ENCODE peak calls at places on chromosomes 11 and 22, in four cellular contexts. G, J, T and K are unnamed samples.

GRCh38 chr22:40007826-40008710 is 13.3 kb downstream of the FAM83F start:
- DNase-seq in G (no peak), J (no peak), T (no peak), K (no peak)

GRCh38 chr22:35622132-35622913 is 5.2 kb upstream of the MB start:
- DNase-seq in G (no peak), J (no peak), T (peak; percentile 82), K (no peak)

GRCh38 chr11:6742260-6742659 is 29.5 kb downstream of the OR2AG2 start:
- DNase-seq in G (no peak), J (no peak), T (no peak), K (no peak)

GRCh38 chr11:82975882-82976281 is 74.3 kb downstream of the DDIAS start:
- DNase-seq in G (no peak), J (no peak), T (no peak), K (no peak)

GRCh38 chr11:2441171-2441570 is 3.1 kb downstream of the TRPM5 start:
- DNase-seq in G (no peak), J (no peak), T (peak; percentile 54), K (no peak)

GRCh38 chr22:47837703-47838102 is 1075.3 kb downstream of the TBC1D22A start:
- DNase-seq in G (no peak), J (no peak), T (no peak), K (no peak)

GRCh38 chr11:112128483-112129121 is 35.3 kb downstream of the IL18 start:
- DNase-seq in G (no peak), J (no peak), T (no peak), K (peak; percentile 61)

GRCh38 chr11:13777341-13777985 is 109.0 kb downstream of the FAR1 start:
- DNase-seq in G (no peak), J (no peak), T (no peak), K (no peak)

GRCh38 chr22:37300551-37301017 is 18.3 kb downstream of the CYTH4 start:
- DNase-seq in G (no peak), J (no peak), T (no peak), K (no peak)

GRCh38 chr11:12258451-12258850 is 118.9 kb upstream of the PARVA start:
- DNase-seq in G (no peak), J (no peak), T (no peak), K (no peak)

GRCh38 chr11:128806496-128807261 is 60.4 kb downstream of the KCNJ1 start:
- DNase-seq in G (no peak), J (no peak), T (no peak), K (no peak)

GRCh38 chr11:118042126-118042525 is 34.8 kb upstream of the TMPRSS4 start:
- DNase-seq in G (no peak), J (no peak), T (no peak), K (no peak)

DNA sequence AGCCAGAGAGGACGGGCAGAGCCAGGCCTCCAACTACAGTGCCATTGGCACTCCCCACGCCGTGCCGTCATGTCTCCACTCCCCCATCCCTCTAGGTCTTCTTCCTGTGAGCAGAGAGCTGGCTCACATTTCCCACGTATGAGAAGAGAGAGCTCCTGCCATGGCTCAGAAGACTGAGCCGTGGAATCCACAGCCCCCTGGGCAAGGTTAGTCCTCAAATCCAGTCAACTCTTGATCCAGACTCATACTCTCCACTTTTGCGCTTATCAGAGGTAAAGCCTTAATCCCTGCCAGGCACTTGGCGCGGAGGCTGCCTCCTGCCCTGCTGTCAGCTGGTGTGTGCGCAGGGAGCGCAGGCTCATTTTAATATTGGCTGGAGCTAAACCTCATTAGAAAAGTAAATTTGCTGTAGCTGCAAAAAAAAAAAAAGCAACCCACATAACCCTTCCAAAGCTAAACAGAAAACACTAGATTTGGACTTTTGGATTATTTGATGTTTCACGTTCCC is 4.7 kb downstream of the B3GAT1 start:
- DNase-seq in G (no peak), J (no peak), T (no peak), K (no peak)
- H3K27ac ChIP-seq in G (no peak overlapping the region), J (peak overlapping the region; percentile 36), T (no peak overlapping the region), K (no peak overlapping the region)

GRCh38 chr11:95608093-95608492 is 181.5 kb downstream of the FAM76B start:
- DNase-seq in G (no peak), J (no peak), T (no peak), K (no peak)
- H3K27ac ChIP-seq in G (peak overlapping the region; percentile 53), J (no peak overlapping the region), T (no peak overlapping the region), K (no peak overlapping the region)

GRCh38 chr22:24290459-24290858 is 19.8 kb downstream of the SPECC1L start:
- DNase-seq in G (no peak), J (no peak), T (no peak), K (peak; percentile 16)
- H3K27ac ChIP-seq in G (no peak overlapping the region), J (no peak overlapping the region), T (no peak overlapping the region), K (peak overlapping the region; percentile 90)

DNA sequence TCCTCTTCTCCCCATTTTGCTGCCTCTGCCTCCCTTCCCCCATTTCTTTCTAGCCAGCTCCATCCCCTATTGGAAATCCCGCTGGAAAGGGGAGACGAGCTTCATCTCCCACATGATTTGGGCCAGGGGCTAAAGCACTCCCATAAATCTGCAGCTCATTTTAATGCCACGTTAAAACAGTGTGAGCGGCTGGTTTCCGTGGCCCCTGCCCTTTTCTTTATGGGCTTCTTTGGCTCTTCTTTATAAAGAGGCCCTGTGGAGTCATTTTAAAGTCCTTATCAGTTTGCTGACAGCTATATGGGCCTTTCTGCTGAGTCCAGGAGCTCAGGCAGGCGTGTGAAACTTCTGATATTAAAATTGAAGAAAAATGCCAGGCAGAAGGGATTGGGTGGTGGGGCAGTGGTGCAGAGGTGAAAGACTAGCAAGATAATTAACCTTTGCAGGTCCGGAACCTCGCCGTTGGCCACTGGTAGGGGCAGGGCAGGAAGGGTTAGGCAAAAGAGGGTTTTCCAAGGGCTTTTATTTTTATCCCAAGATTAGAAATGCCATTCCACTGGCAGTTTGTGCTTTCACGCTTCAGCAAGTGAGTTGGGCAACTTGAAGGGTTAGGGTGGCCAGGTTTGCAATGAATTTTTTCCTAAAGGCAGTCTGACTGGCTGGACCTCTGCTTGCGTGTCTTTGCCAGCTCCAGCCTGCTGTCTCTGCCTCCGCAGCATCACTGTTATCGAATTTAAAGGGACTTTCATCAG is 44.3 kb downstream of the EXT2 start:
- DNase-seq in G (no peak), J (no peak), T (no peak), K (no peak)
- H3K27ac ChIP-seq in G (no peak overlapping the region), J (no peak overlapping the region), T (no peak overlapping the region), K (no peak overlapping the region)

DNA sequence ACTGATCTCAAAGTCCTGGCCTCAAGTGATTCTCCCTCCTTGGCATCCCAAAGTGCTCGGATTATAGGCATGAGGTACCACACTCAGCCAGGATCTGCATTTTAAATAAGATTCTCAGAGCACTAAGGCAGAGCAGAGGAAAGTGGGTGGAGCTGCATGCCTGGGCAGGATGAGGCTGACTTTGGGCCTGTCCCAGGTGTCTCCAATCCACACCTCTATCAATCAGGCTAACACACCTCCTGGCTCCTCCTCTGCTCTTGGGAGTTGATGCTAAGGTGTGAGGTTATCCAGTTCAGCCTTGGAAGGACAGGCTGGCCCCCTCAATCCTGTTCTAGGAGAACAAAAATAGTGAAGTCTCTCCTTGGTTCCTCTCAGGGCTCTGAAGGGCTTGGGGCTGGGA is 30.2 kb upstream of the P2RY2 start:
- DNase-seq in G (no peak), J (no peak), T (no peak), K (no peak)
- H3K27ac ChIP-seq in G (no peak overlapping the region), J (no peak overlapping the region), T (no peak overlapping the region), K (no peak overlapping the region)

GRCh38 chr11:8805256-8805655 is 105.7 kb upstream of the AKIP1 start:
- DNase-seq in G (no peak), J (no peak), T (no peak), K (no peak)
- H3K27ac ChIP-seq in G (no peak overlapping the region), J (no peak overlapping the region), T (no peak overlapping the region), K (no peak overlapping the region)

GRCh38 chr11:26741036-26741435 is 19.2 kb upstream of the SLC5A12 start:
- DNase-seq in G (no peak), J (no peak), T (no peak), K (no peak)
- H3K27ac ChIP-seq in G (no peak overlapping the region), J (no peak overlapping the region), T (no peak overlapping the region), K (no peak overlapping the region)

GRCh38 chr22:43996981-43997265 is 27.2 kb upstream of the PARVB start:
- DNase-seq in G (no peak), J (no peak), T (no peak), K (no peak)

GRCh38 chr22:43996170-43996980 is 27.7 kb upstream of the PARVB start:
- DNase-seq in G (no peak), J (peak; percentile 10), T (no peak), K (no peak)

GRCh38 chr22:43994416-43994815 is 29.7 kb upstream of the PARVB start:
- DNase-seq in G (no peak), J (no peak), T (no peak), K (no peak)

GRCh38 chr22:43995057-43995685 is 28.9 kb upstream of the PARVB start:
- DNase-seq in G (no peak), J (no peak), T (no peak), K (no peak)

GRCh38 chr22:43995798-43996169 is 28.3 kb upstream of the PARVB start:
- DNase-seq in G (no peak), J (no peak), T (no peak), K (no peak)
- H3K27ac ChIP-seq in G (no peak overlapping the region), J (no peak overlapping the region), T (no peak overlapping the region), K (no peak overlapping the region)

GRCh38 chr11:65611028-65611757 is 2.8 kb downstream of the MAP3K11 start:
- DNase-seq in G (no peak), J (peak; percentile 68), T (peak; percentile 62), K (no peak)

GRCh38 chr11:65609711-65610110 is 4.3 kb downstream of the MAP3K11 start:
- DNase-seq in G (no peak), J (no peak), T (no peak), K (no peak)

GRCh38 chr11:65613091-65613928 is 711 bp downstream of the MAP3K11 start:
- DNase-seq in G (no peak), J (no peak), T (peak; percentile 89), K (no peak)

GRCh38 chr11:65612691-65613090 is 1.3 kb downstream of the MAP3K11 start:
- DNase-seq in G (no peak), J (no peak), T (no peak), K (no peak)

GRCh38 chr11:65611758-65612603 is 2.0 kb downstream of the MAP3K11 start:
- DNase-seq in G (no peak), J (no peak), T (no peak), K (no peak)
- H3K27ac ChIP-seq in G (no peak overlapping the region), J (peak overlapping the region; percentile 100), T (no peak overlapping the region), K (no peak overlapping the region)